ENCODE peak calls at places on chromosomes 2 and 18, in ten cellular contexts. N is Calu3, A is OCI-LY7, V is AG04449, F is neural crest cell, Q is mucosa of descending colon, D is RWPE1, S is AG09319, Y is A549, P is brain microvascular endothelial cell. I is an unnamed sample.

GRCh38 chr18:67432806-67433205 is 83.7 kb downstream of the DSEL start:
- DNase-seq in P (peak; percentile 27), D (no peak), N (no peak), Q (no peak), F (no peak), V (no peak), S (no peak), A (no peak), Y (no peak), I (no peak)

GRCh38 chr2:7449287-7449686 is 532.1 kb downstream of the RNF144A start:
- DNase-seq in F (no peak), S (no peak), P (no peak), N (no peak), D (no peak), V (no peak), Q (no peak), A (no peak), Y (no peak), I (no peak)

GRCh38 chr2:237423891-237424290 is 9.9 kb upstream of the COL6A3 start:
- DNase-seq in A (no peak), V (no peak), F (no peak), P (no peak), N (no peak), D (no peak), S (no peak), Q (no peak), Y (no peak), I (no peak)

GRCh38 chr2:34305587-34305986 is 706.5 kb upstream of the FAM98A start:
- DNase-seq in A (no peak), Y (no peak), S (no peak), V (no peak), D (no peak), N (no peak), P (no peak), F (no peak), Q (no peak), I (no peak)

GRCh38 chr2:219430633-219431615 is 3.7 kb upstream of the SPEG start:
- DNase-seq in Y (peak; percentile 46), D (peak; percentile 40), F (no peak), S (no peak), N (peak; percentile 40), P (no peak), Q (no peak), A (peak; percentile 27), V (no peak), I (no peak)

GRCh38 chr18:41320090-41320489 is 634.9 kb upstream of the PIK3C3 start:
- DNase-seq in F (no peak), Y (no peak), A (no peak), N (no peak), S (no peak), V (no peak), Q (no peak), P (no peak), D (no peak), I (no peak)

GRCh38 chr2:8602809-8603208 is 79.0 kb upstream of the ID2 start:
- DNase-seq in D (no peak), S (peak; percentile 3), Y (no peak), N (peak; percentile 34), F (no peak), A (no peak), V (no peak), P (no peak), Q (no peak), I (no peak)

GRCh38 chr2:234550511-234551107 is 53.7 kb upstream of the ARL4C start:
- DNase-seq in Y (peak; percentile 74), S (peak; percentile 37), F (peak; percentile 56), Q (no peak), A (peak; percentile 72), N (peak; percentile 63), V (no peak), P (peak; percentile 78), D (peak; percentile 76), I (peak; percentile 80)

GRCh38 chr18:44589709-44590108 is 91.0 kb upstream of the SETBP1 start:
- DNase-seq in A (no peak), D (peak; percentile 33), V (no peak), N (peak; percentile 13), F (no peak), Y (no peak), S (peak; percentile 44), P (peak; percentile 67), Q (no peak), I (no peak)

GRCh38 chr2:120890566-120891360 is 155.1 kb downstream of the GLI2 start:
- DNase-seq in V (no peak), A (no peak), F (no peak), Y (no peak), S (no peak), P (no peak), N (no peak), Q (no peak), D (no peak), I (no peak)

GRCh38 chr2:179595284-179595683 is 266.1 kb downstream of the ZNF385B start:
- DNase-seq in V (no peak), P (no peak), N (no peak), F (no peak), A (no peak), Y (no peak), D (no peak), S (no peak), Q (no peak), I (no peak)

GRCh38 chr2:47075361-47076125 is 79.6 kb downstream of the STPG4 start:
- DNase-seq in S (no peak), D (no peak), Q (no peak), Y (peak; percentile 73), N (no peak), A (no peak), V (no peak), F (no peak), P (no peak), I (no peak)

GRCh38 chr18:79193826-79194225 is 124.6 kb downstream of the ATP9B start:
- DNase-seq in V (no peak), Q (no peak), Y (no peak), A (peak; percentile 89), N (no peak), P (no peak), F (no peak), S (no peak), D (no peak), I (no peak)

GRCh38 chr2:134446431-134447091 is 192.7 kb downstream of the MGAT5 start:
- DNase-seq in N (no peak), P (no peak), D (peak; percentile 34), S (no peak), A (no peak), F (no peak), V (no peak), Y (no peak), Q (no peak), I (no peak)

GRCh38 chr2:159903404-159904126 is 105.6 kb upstream of the CD302 start:
- DNase-seq in Y (no peak), S (no peak), N (peak; percentile 49), F (no peak), V (no peak), P (peak; percentile 62), Q (peak; percentile 64), D (no peak), A (no peak), I (peak; percentile 39)

GRCh38 chr18:8177330-8178016 is 431.8 kb upstream of the RAB12 start:
- DNase-seq in Y (peak; percentile 35), N (peak; percentile 6), S (no peak), A (no peak), V (peak; percentile 5), D (peak; percentile 25), P (peak; percentile 45), Q (no peak), F (no peak), I (no peak)

GRCh38 chr2:55080204-55080738 is 30.0 kb upstream of the RTN4 start:
- DNase-seq in Q (no peak), P (no peak), A (no peak), V (no peak), D (no peak), N (no peak), Y (no peak), S (no peak), F (no peak), I (no peak)
- TF ChIP-seq CTCF in Q (no peak), P (no peak), A (peak; percentile 54), V (no peak), D (no peak), N (no peak), Y (no peak), S (no peak), F (no peak), I (no peak)

DNA sequence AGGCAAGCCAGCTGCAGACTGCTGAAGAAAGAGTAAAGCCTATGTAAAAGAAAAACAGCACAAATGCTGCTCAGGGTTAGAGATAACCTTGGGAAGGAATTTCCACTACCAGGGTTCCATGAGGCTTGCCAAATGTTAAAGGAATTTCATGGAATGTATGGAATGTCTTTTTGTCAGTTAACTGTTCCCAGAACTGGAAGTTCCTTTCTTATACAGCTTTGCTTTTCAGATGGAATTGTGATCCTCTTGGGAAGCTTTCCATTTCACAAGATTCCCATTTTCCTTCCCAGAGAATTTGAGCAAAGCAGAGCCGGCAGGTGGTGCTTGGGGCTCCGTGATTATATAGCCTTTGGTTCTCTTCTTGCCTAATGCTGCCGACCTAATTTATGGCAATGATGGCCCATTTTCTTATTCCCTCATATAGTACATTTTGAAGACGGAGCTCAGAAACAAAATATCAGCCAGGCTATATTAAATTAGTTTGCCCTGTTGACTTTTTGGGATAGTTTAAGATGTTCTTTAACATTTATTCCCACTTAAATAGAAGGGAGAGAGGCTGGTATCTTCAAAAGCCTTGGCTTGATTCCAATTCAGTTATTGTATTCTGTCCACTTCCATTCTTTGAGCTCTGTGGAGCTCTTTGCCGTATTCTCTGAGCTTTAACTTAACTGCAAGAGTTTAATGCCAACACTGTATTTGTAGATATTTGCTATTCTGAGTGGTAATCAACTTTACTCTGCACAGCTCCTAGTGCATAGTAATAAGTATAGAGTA is 162.3 kb downstream of the PHLPP1 start:
- DNase-seq in Q (no peak), A (no peak), D (peak; percentile 4), N (no peak), P (peak; percentile 25), Y (peak; percentile 38), V (peak; percentile 16), F (no peak), S (no peak), I (no peak)
- TF ChIP-seq CTCF in Q (no peak), A (no peak), D (no peak), N (no peak), P (peak; percentile 40), Y (no peak), V (no peak), F (no peak), S (no peak), I (no peak)

GRCh38 chr2:52976132-52976949 is 791.3 kb upstream of the CHAC2 start:
- DNase-seq in N (peak; percentile 55), F (peak; percentile 3), A (peak; percentile 16), Y (peak; percentile 44), Q (no peak), D (peak; percentile 34), S (no peak), P (peak; percentile 33), V (no peak), I (no peak)
- TF ChIP-seq CTCF in N (peak; percentile 43), F (peak; percentile 64), A (peak; percentile 68), Y (peak; percentile 58), Q (no peak), D (peak; percentile 60), S (peak; percentile 43), P (peak; percentile 83), V (peak; percentile 59), I (peak; percentile 44)

DNA sequence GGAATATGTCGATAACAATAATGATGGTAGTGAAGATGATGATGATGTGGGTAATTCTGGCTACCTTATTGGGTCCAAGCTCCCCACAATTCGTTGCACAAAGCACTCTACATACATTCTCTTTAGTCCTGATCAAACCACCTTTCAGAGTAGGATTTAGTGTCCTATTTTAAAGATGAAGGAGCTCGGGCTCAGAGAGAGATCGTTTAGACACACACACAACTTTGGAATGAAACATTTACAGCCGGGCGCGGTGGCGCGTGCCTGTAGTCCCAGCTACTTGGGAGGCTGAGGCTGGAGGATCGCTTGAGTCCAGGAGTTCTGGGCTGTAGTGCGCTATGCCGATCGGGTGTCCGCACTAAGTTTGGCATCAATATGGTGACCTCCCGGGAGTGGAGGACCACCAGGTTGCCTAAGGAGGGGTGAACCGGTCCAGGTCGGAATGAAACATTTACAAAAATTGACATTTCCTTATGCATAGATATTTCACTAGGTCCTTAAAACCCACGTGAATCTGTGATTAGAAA is 50.7 kb downstream of the GREB1 start:
- DNase-seq in Y (no peak), A (no peak), V (no peak), N (no peak), P (no peak), S (no peak), Q (no peak), F (no peak), D (no peak), I (no peak)
- TF ChIP-seq CTCF in Y (peak; percentile 8), A (peak; percentile 32), V (no peak), N (no peak), P (no peak), S (no peak), Q (no peak), F (no peak), D (peak; percentile 29), I (no peak)

I was measured in GM13976.